ENCODE peak calls at places on chromosomes 4 and X, in six cellular contexts. M is OCI-LY7; T is effector memory CD4-positive, alpha-beta T cell; C is WERI-Rb-1; L is tibial artery; U is right lobe of liver. O is an unnamed sample.

GRCh38 chr4:174437324-174437723 is 85.0 kb downstream of the HPGD start:
- DNase-seq in M (no peak), T (no peak), C (no peak), L (no peak), U (no peak), O (no peak)

GRCh38 chrX:63747331-63747730 is 37.7 kb downstream of the ARHGEF9 start:
- DNase-seq in M (no peak), T (no peak), C (no peak), L (no peak), U (no peak), O (no peak)

GRCh38 chr4:145808021-145808650 is 128.2 kb downstream of the C4orf51 start:
- DNase-seq in M (no peak), T (no peak), C (no peak), L (no peak), U (no peak), O (peak; percentile 13)

GRCh38 chr4:66097271-66097670 is 427.0 kb upstream of the EPHA5 start:
- DNase-seq in M (no peak), T (no peak), C (no peak), L (no peak), U (no peak), O (no peak)

GRCh38 chrX:56813318-56813837 is 84.3 kb downstream of the NBDY start:
- DNase-seq in M (no peak), T (peak; percentile 46), C (no peak), L (peak; percentile 47), U (no peak), O (no peak)

GRCh38 chrX:118459494-118459893 is 36.1 kb upstream of the DOCK11 start:
- DNase-seq in M (peak; percentile 45), T (no peak), C (no peak), L (no peak), U (peak; percentile 37), O (peak; percentile 61)

GRCh38 chr4:33715996-33716395 is 2528.3 kb downstream of the ARAP2 start:
- DNase-seq in M (no peak), T (no peak), C (no peak), L (no peak), U (no peak), O (no peak)

GRCh38 chrX:110086916-110087484 is 84.1 kb downstream of the TMEM164 start:
- DNase-seq in M (no peak), T (no peak), C (no peak), L (no peak), U (no peak), O (no peak)

GRCh38 chrX:141641138-141641537 is 51.6 kb downstream of the SPANXA2 start:
- DNase-seq in M (no peak), T (no peak), C (no peak), L (no peak), U (no peak), O (no peak)

GRCh38 chr4:6443035-6444023 is 29.1 kb downstream of the PPP2R2C start:
- DNase-seq in M (no peak), T (no peak), C (peak; percentile 29), L (no peak), U (no peak), O (no peak)

GRCh38 chrX:100636321-100636991 is at the start of gene TSPAN6:
- DNase-seq in M (no peak), T (peak; percentile 7), C (peak; percentile 86), L (peak; percentile 60), U (peak; percentile 82), O (peak; percentile 76)

GRCh38 chrX:43813898-43814297 is 68.4 kb downstream of the MAOB start:
- DNase-seq in M (no peak), T (no peak), C (peak; percentile 33), L (no peak), U (no peak), O (peak; percentile 21)

GRCh38 chrX:144566592-144566991 is 680.7 kb upstream of the SPANXN1 start:
- DNase-seq in M (no peak), T (no peak), C (peak; percentile 10), L (no peak), U (no peak), O (peak; percentile 2)

DNA sequence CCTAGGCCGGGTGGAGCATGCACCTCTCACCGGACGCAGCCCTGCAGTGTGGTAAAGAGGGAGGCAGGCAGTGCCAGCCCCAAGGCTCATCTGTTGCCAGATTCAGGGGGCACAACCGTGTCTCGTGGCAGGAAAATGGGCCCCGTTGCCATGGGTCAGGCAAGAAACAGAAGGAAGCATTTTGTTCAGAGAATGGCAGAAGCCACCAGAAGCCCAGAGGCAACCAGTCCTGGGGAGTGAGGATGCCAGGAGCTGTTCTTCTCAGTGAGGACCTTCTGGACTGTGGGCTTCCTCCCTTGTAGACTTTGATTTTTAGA is 12.5 kb upstream of the UVSSA start:
- DNase-seq in M (no peak), T (no peak), C (no peak), L (no peak), U (no peak), O (no peak)
- H3K4me3 ChIP-seq in M (no peak overlapping the region), T (no peak overlapping the region), C (no peak overlapping the region), L (no peak overlapping the region), U (no peak overlapping the region), O (no peak overlapping the region)

GRCh38 chrX:78119521-78120227 is 15.6 kb downstream of the PGK1 start:
- DNase-seq in M (no peak), T (no peak), C (no peak), L (no peak), U (no peak), O (no peak)

GRCh38 chrX:78118628-78119027 is 14.6 kb downstream of the PGK1 start:
- DNase-seq in M (no peak), T (no peak), C (no peak), L (no peak), U (no peak), O (no peak)

GRCh38 chrX:78111140-78111931 is 7.3 kb downstream of the PGK1 start:
- DNase-seq in M (no peak), T (no peak), C (no peak), L (no peak), U (peak; percentile 55), O (no peak)

DNA sequence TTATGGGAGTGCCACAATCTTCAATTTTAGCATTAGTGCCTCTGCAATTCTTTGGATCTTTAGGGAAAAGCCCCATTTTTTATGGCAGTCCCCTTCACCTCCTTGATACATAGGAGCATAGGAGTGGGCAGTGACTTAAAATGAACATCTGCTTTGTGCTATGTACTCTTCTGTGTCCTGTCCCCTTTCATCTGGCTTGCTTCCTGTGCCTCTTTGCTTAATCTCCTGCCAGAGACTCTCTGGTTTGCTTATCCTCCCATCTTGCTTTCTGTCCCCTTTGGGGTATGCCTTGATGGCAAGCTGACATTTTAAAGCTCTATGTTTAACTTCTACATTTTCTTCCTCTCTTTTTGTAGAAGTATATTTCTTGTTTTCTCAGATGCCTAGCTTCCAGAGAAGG is 12.3 kb downstream of the PGK1 start:
- DNase-seq in M (no peak), T (no peak), C (no peak), L (no peak), U (no peak), O (no peak)
- H3K4me3 ChIP-seq in M (no peak overlapping the region), T (no peak overlapping the region), C (no peak overlapping the region), L (no peak overlapping the region), U (no peak overlapping the region), O (no peak overlapping the region)

GRCh38 chr4:993111-994029 is at the start of gene SLC26A1:
- DNase-seq in M (no peak), T (no peak), C (peak; percentile 65), L (no peak), U (peak; percentile 89), O (no peak)
- H3K4me3 ChIP-seq in M (no peak within 1 kb of the TSS), T (no peak within 1 kb of the TSS), C (no peak within 1 kb of the TSS), L (no peak within 1 kb of the TSS), U (peak within 1 kb of the TSS; percentile 68), O (no peak within 1 kb of the TSS)

GRCh38 chr4:2763511-2763967 is 7.4 kb upstream of the TNIP2 start:
- DNase-seq in M (no peak), T (no peak), C (no peak), L (no peak), U (peak; percentile 75), O (no peak)
- H3K4me3 ChIP-seq in M (no peak overlapping the region), T (peak overlapping the region; percentile 39), C (no peak overlapping the region), L (peak overlapping the region; percentile 54), U (peak overlapping the region; percentile 57), O (peak overlapping the region; percentile 2)

DNA sequence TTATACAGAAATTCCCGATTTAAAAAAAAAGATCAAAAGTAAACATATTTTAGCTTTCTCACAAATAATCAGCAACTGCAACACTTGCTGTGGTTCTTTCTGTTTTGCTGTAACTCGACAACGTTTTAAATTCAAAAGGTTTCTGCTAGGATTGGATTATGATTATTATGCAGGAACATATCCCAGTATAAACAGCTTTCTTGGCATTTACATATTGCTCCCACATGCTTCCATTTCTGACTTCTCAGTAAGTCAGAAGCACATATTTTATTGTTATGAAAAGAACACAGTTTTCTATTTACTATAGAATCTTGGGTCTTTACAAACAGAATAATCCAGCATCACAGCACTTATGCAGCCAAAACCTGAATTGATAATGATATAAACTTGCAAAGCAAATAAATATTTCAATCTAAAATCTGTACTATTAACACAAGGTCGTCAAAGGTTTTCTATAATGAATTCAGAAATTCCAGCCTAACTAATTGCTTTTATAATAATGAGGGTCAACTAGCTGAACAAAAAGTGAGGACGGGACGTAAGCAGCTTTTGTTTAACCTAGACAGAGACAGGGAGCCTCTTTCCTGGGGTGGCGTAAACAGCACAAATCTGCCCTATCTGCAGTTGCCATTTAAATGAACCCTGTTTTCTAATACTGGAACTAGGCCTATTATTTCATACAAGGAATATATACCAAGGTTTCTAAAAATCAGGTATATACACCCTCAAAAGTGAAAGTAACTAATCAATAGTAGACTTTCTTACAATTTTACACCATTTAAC is 9.8 kb upstream of the PCDH18 start:
- DNase-seq in M (no peak), T (no peak), C (no peak), L (no peak), U (no peak), O (no peak)
- H3K4me3 ChIP-seq in M (no peak overlapping the region), T (no peak overlapping the region), C (no peak overlapping the region), L (peak overlapping the region; percentile 23), U (no peak overlapping the region), O (no peak overlapping the region)

DNA sequence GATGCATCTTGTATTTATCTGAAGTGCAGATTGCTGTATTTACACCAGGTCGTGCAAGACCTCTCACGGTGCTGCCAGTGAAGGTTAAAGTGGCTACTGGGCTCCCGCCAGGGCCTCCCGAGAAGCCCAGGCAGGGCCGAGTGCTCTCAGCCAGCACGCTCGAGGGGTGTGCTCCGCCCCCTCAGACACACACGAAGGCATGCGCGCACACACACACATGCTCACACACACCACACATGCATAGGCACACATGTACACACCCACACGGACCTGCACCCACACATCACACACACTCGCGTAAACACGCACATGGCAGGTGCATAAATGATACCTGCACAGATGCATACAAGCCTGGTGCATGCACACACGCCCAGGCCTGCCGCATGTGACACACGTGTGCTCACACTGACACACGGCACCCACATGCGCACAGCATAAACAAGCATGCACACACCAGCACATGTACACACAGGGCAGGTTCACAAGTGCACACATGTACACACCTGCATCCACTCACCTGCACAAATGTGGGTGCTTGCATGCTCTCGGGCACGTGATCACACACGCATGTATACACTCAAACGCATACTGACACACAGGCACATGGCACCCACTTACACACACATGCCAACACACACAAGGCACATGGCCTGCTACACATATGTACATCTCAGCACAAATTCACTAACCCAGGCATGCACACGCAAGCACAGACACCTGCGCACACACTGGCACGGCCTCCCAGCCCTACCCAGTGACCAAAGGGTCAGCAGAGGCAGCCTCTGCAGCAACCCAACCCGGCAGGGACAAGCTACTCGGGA is 71.6 kb downstream of the FAM53A start:
- DNase-seq in M (no peak), T (no peak), C (no peak), L (no peak), U (no peak), O (peak; percentile 50)
- H3K4me3 ChIP-seq in M (no peak overlapping the region), T (no peak overlapping the region), C (no peak overlapping the region), L (no peak overlapping the region), U (no peak overlapping the region), O (no peak overlapping the region)